ENCODE peak calls at places on chromosome 22, in eight cellular contexts. J, Z, C, N, P, F, E and W are unnamed samples.
A peak's percentile ranks its signal among the peaks of the same experiment; 100 is the strongest.

GRCh38 chr22:29784451-29785361 is 17.5 kb downstream of the UQCR10 start:
- DNase-seq in J (peak; percentile 55), Z (peak; percentile 10), C (no peak), N (peak; percentile 39), P (no peak), F (no peak), E (no peak), W (no peak)

GRCh38 chr22:47200273-47201051 is 438.0 kb downstream of the TBC1D22A start:
- DNase-seq in J (no peak), Z (no peak), C (no peak), N (no peak), P (peak; percentile 69), F (no peak), E (no peak), W (no peak)

GRCh38 chr22:24706732-24707476 is 67.6 kb downstream of the PIWIL3 start:
- DNase-seq in J (no peak), Z (no peak), C (no peak), N (no peak), P (no peak), F (no peak), E (no peak), W (no peak)

GRCh38 chr22:33105501-33105911 is 47.3 kb upstream of the SYN3 start:
- DNase-seq in J (peak; percentile 49), Z (peak; percentile 11), C (no peak), N (no peak), P (no peak), F (no peak), E (no peak), W (no peak)

GRCh38 chr22:45995405-45996101 is 18.6 kb upstream of the WNT7B start:
- DNase-seq in J (no peak), Z (no peak), C (no peak), N (no peak), P (peak; percentile 77), F (no peak), E (no peak), W (no peak)

GRCh38 chr22:47124946-47125345 is 362.5 kb downstream of the TBC1D22A start:
- DNase-seq in J (no peak), Z (no peak), C (no peak), N (no peak), P (peak; percentile 72), F (no peak), E (no peak), W (no peak)

GRCh38 chr22:34055525-34056200 is 135.4 kb upstream of the LARGE1 start:
- DNase-seq in J (peak; percentile 6), Z (peak; percentile 3), C (no peak), N (no peak), P (no peak), F (no peak), E (no peak), W (peak; percentile 63)

GRCh38 chr22:50296658-50297490 is 10.6 kb downstream of the PLXNB2 start:
- DNase-seq in J (no peak), Z (no peak), C (no peak), N (no peak), P (no peak), F (no peak), E (no peak), W (no peak)

GRCh38 chr22:33461698-33462434 is 403.7 kb upstream of the SYN3 start:
- DNase-seq in J (no peak), Z (no peak), C (no peak), N (no peak), P (no peak), F (no peak), E (no peak), W (no peak)

GRCh38 chr22:19097518-19097917 is 24.7 kb downstream of the DGCR2 start:
- DNase-seq in J (no peak), Z (no peak), C (no peak), N (no peak), P (no peak), F (no peak), E (no peak), W (no peak)

GRCh38 chr22:49777569-49778250 is 50.0 kb downstream of the BRD1 start:
- DNase-seq in J (no peak), Z (no peak), C (no peak), N (no peak), P (no peak), F (no peak), E (no peak), W (no peak)

GRCh38 chr22:46009730-46010129 is 32.8 kb upstream of the WNT7B start:
- DNase-seq in J (no peak), Z (no peak), C (no peak), N (no peak), P (peak; percentile 68), F (no peak), E (no peak), W (no peak)

GRCh38 chr22:32058656-32059280 is 15.7 kb downstream of the SLC5A1 start:
- DNase-seq in J (peak; percentile 58), Z (peak; percentile 6), C (no peak), N (no peak), P (no peak), F (peak; percentile 13), E (peak; percentile 7), W (no peak)

GRCh38 chr22:30159082-30159481 is 78.8 kb downstream of the HORMAD2 start:
- DNase-seq in J (no peak), Z (peak; percentile 3), C (no peak), N (no peak), P (no peak), F (no peak), E (no peak), W (no peak)

GRCh38 chr22:31754813-31755212 is 994 bp downstream of the DEPDC5 start:
- DNase-seq in J (no peak), Z (no peak), C (no peak), N (no peak), P (no peak), F (no peak), E (no peak), W (peak; percentile 31)

GRCh38 chr22:21106000-21106399 is 60.3 kb downstream of the LRRC74B start:
- DNase-seq in J (no peak), Z (no peak), C (no peak), N (no peak), P (no peak), F (no peak), E (no peak), W (no peak)
- H3K4me3 ChIP-seq in J (no peak overlapping the region), Z (no peak overlapping the region), C (no peak overlapping the region), N (no peak overlapping the region), P (no peak overlapping the region), F (no peak overlapping the region), E (no peak overlapping the region), W (no peak overlapping the region)

DNA sequence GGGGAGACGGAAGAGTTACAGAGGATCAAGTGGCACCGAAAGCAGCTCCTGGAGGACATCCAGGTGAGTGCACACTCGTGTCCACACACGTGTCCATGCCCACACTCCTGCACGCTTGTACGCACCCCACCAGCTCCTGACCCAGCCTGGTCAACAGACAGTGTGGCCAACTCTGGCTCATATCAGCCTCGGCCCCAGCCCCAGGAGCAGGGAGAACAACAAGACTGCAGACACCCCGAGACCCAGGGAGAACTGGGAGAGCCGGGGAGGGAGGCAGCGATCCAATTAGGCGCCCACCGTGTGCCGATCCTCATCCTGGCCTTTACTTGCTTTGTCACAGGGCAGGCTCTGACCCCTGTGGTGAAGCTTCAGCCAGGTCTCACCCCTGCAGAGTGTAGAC is 10.3 kb downstream of the CYTH4 start:
- DNase-seq in J (no peak), Z (no peak), C (no peak), N (no peak), P (no peak), F (no peak), E (no peak), W (no peak)
- TF ChIP-seq CTCF in J (no peak), Z (no peak), C (no peak), N (no peak), P (no peak), F (no peak), E (no peak), W (no peak)

GRCh38 chr22:38313384-38313955 is 3.8 kb downstream of the CSNK1E start:
- DNase-seq in J (peak; percentile 90), Z (peak; percentile 96), C (peak; percentile 69), N (peak; percentile 80), P (peak; percentile 85), F (peak; percentile 84), E (peak; percentile 78), W (peak; percentile 80)
- H3K4me3 ChIP-seq in J (peak overlapping the region; percentile 89), Z (peak overlapping the region; percentile 12), C (peak overlapping the region; percentile 86), N (peak overlapping the region; percentile 94), P (peak overlapping the region; percentile 85), F (peak overlapping the region; percentile 86), E (peak overlapping the region; percentile 65), W (peak overlapping the region; percentile 82)

DNA sequence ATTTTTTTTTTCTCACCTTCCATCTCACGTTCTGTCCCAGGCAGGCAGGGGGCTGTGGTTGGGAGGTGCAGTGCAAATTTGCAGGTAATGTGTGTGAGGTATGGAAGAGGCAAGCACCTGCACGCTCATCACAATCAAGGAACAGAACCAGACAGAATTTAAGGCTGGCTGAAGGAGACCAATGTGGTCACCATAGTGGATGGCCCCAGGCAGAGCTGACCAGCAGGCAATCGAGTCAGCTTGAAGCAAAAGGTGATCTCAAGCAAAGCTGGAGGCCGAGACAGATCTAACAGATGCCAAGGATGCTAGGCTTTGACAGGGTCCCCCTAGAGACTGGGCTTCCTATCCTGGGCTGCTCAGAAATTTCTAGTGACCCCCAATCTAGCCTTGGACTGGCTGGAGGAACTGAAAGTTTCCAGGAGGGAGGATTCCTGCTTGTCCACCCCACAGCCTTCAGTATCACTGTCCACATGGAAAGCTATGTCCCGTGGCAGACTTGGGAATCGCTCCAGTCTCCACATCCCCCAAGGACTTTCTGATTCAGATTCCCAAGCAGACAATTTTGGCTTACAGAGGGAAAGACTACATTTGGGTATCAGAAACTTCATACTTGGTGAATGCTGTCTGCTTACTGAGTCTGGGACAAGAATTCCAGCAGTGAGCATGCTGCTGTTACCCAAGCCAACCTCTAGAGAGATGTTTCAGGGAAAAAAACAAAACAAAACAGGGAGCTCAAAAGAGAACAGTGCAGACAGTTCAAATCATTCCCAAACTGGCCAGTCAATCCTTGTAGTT is 9.0 kb upstream of the MICAL3 start:
- DNase-seq in J (peak; percentile 86), Z (peak; percentile 57), C (no peak), N (no peak), P (peak; percentile 27), F (no peak), E (no peak), W (no peak)
- TF ChIP-seq CTCF in J (peak; percentile 45), Z (no peak), C (no peak), N (no peak), P (no peak), F (peak; percentile 22), E (peak; percentile 7), W (no peak)

DNA sequence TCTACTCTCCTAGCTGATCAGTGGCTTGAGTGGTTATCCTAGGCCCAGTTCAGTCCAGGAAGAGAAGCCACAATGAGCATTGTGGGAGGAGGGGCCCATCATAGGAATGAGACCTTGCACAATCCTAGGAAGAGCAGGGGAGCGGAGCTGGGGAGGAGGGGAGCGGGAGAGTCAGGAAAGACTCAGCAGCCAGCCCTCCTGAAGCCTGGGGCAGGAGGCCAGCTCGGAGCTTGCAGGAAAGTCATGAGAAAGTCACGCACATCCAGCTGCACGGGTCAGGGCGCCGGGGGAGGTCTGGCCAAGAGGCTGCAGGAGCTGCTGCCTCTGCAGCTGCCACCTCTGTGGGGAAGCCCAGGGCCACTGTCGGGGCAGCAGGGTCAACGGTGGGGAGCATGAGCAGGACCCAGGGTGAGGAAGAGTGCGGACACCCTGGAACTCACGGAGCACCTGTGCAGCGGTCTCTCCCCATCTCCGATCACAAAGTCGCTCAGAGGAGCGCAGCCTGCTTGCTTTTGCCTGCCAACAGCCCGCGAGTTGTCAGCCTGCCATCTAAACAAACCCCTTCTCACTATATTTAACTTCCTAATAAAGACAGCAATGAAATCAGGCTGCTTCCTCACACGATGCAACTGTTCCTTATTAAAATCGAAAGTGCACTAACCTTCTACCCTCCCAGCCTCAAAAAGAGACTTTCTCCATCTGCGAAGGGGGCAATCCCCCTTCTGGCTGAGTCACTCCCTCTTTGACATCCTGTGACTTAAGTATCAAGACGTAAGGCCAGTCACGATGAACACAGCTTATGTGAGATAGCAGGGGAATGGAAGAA is 52.8 kb upstream of the RTL6 start:
- DNase-seq in J (peak; percentile 97), Z (peak; percentile 94), C (peak; percentile 53), N (peak; percentile 69), P (no peak), F (peak; percentile 82), E (peak; percentile 37), W (peak; percentile 75)
- H3K4me3 ChIP-seq in J (peak overlapping the region; percentile 63), Z (peak overlapping the region; percentile 35), C (peak overlapping the region; percentile 37), N (peak overlapping the region; percentile 46), P (peak overlapping the region; percentile 56), F (peak overlapping the region; percentile 22), E (peak overlapping the region; percentile 50), W (no peak overlapping the region)